ENCODE peak calls at places on chromosomes 6 and 20, in four cellular contexts. X, E, D and P are unnamed samples.
A peak's percentile ranks its signal among the peaks of the same experiment; 100 is the strongest.

GRCh38 chr20:50285376-50286173 is 94.9 kb downstream of the CEBPB start:
- DNase-seq in D (peak; percentile 84), E (no peak), X (peak; percentile 44), P (no peak)

GRCh38 chr6:14062345-14063029 is 55.1 kb upstream of the CD83 start:
- DNase-seq in E (no peak), X (no peak), D (no peak), P (no peak)

GRCh38 chr6:108760158-108761050 is 87.8 kb upstream of the ARMC2 start:
- DNase-seq in X (no peak), E (no peak), D (no peak), P (no peak)

GRCh38 chr20:45993197-45993951 is 15.3 kb upstream of the MMP9 start:
- DNase-seq in D (no peak), X (no peak), E (no peak), P (no peak)

GRCh38 chr6:170093276-170093657 is 197.6 kb downstream of the DLL1 start:
- DNase-seq in D (peak; percentile 50), E (no peak), X (no peak), P (no peak)

GRCh38 chr6:82396964-82397761 is 33.5 kb downstream of the TPBG start:
- DNase-seq in X (no peak), D (no peak), E (no peak), P (no peak)

GRCh38 chr6:165660881-165661415 is 2.1 kb downstream of the PDE10A start:
- DNase-seq in E (no peak), D (no peak), X (no peak), P (no peak)

GRCh38 chr20:37651932-37652331 is 41.9 kb upstream of the CTNNBL1 start:
- DNase-seq in E (peak; percentile 35), X (peak; percentile 44), D (no peak), P (peak; percentile 65)

GRCh38 chr20:63051911-63052310 is 45.1 kb upstream of the BHLHE23 start:
- DNase-seq in D (no peak), X (no peak), E (peak; percentile 4), P (no peak)

GRCh38 chr6:95325858-95326257 is 251.5 kb upstream of the MANEA start:
- DNase-seq in X (no peak), E (no peak), D (no peak), P (no peak)

GRCh38 chr6:146785001-146785585 is 186.3 kb downstream of the ADGB start:
- DNase-seq in X (peak; percentile 58), E (no peak), D (no peak), P (no peak)

GRCh38 chr6:17730078-17730704 is 23.5 kb upstream of the NUP153 start:
- DNase-seq in X (no peak), E (no peak), D (no peak), P (no peak)

GRCh38 chr20:49657118-49657901 is 56.4 kb downstream of the B4GALT5 start:
- DNase-seq in D (no peak), E (no peak), X (no peak), P (no peak)

GRCh38 chr20:19976595-19977372 is 40.4 kb upstream of the NAA20 start:
- DNase-seq in E (peak; percentile 57), X (no peak), D (peak; percentile 87), P (peak; percentile 66)

GRCh38 chr6:15254074-15254975 is 8.5 kb downstream of the JARID2 start:
- DNase-seq in E (no peak), X (peak; percentile 90), D (no peak), P (no peak)

GRCh38 chr6:17663203-17663602 is 43.5 kb downstream of the NUP153 start:
- DNase-seq in E (no peak), X (no peak), D (no peak), P (no peak)

GRCh38 chr6:90083891-90084290 is 189.6 kb downstream of the GJA10 start:
- DNase-seq in D (no peak), E (no peak), X (peak; percentile 63), P (no peak)

GRCh38 chr20:25676164-25676809 is 20.4 kb downstream of the ZNF337 start:
- DNase-seq in X (no peak), E (no peak), D (no peak), P (no peak)

GRCh38 chr6:90294989-90295853 is 1.4 kb downstream of the BACH2 start:
- DNase-seq in X (peak; percentile 70), D (peak; percentile 67), E (peak; percentile 48), P (peak; percentile 81)

GRCh38 chr6:41167173-41167963 is 4.5 kb upstream of the TREM2 start:
- DNase-seq in E (no peak), X (no peak), D (no peak), P (no peak)

GRCh38 chr6:134331255-134331654 is 13.3 kb upstream of the SGK1 start:
- DNase-seq in E (no peak), D (no peak), X (no peak), P (no peak)

GRCh38 chr6:136524936-136525413 is 25.2 kb downstream of the MAP7 start:
- DNase-seq in X (no peak), E (no peak), D (no peak), P (no peak)

GRCh38 chr20:20321134-20321533 is 46.8 kb upstream of the INSM1 start:
- DNase-seq in X (no peak), D (no peak), E (no peak), P (no peak)

GRCh38 chr20:63125581-63125892 is 90.4 kb downstream of the YTHDF1 start:
- DNase-seq in D (no peak), E (no peak), X (no peak), P (no peak)

GRCh38 chr6:133415262-133415661 is 174.1 kb downstream of the EYA4 start:
- DNase-seq in D (no peak), X (no peak), E (no peak), P (no peak)

GRCh38 chr6:166512567-166512966 is 73.9 kb downstream of the RAMACL start:
- DNase-seq in X (peak; percentile 40), D (peak; percentile 49), E (no peak), P (no peak)

GRCh38 chr6:46501136-46502089 is 10.2 kb upstream of the RCAN2 start:
- DNase-seq in D (no peak), X (no peak), E (no peak), P (no peak)

GRCh38 chr6:30763618-30764489 is 19.5 kb upstream of the IER3 start:
- DNase-seq in X (no peak), E (no peak), D (no peak), P (no peak)

GRCh38 chr6:12232821-12233220 is 57.3 kb upstream of the EDN1 start:
- DNase-seq in X (no peak), E (no peak), D (no peak), P (no peak)

GRCh38 chr20:58985656-58986055 is 4.6 kb downstream of the NELFCD start:
- DNase-seq in X (no peak), E (no peak), D (peak; percentile 64), P (no peak)

GRCh38 chr20:60249436-60249835 is 291.2 kb downstream of the CDH26 start:
- DNase-seq in E (no peak), D (no peak), X (no peak), P (no peak)

GRCh38 chr6:39934060-39934757 is at the start of gene MOCS1:
- DNase-seq in X (no peak), E (peak; percentile 91), D (peak; percentile 94), P (peak; percentile 94)

GRCh38 chr20:46213946-46214830 is 94.1 kb downstream of the CDH22 start:
- DNase-seq in X (no peak), D (peak; percentile 70), E (no peak), P (peak; percentile 86)

GRCh38 chr6:30206799-30207618 is 6.2 kb downstream of the TRIM26 start:
- DNase-seq in E (no peak), X (peak; percentile 20), D (no peak), P (no peak)

GRCh38 chr6:160379464-160379863 is 31.3 kb downstream of the SLC22A3 start:
- DNase-seq in X (no peak), E (no peak), D (no peak), P (no peak)

GRCh38 chr6:119720160-119720559 is 370.6 kb upstream of the MAN1A1 start:
- DNase-seq in X (peak; percentile 41), D (no peak), E (no peak), P (no peak)

GRCh38 chr6:157534134-157534871 is 153.3 kb downstream of the ZDHHC14 start:
- DNase-seq in X (no peak), E (no peak), D (no peak), P (no peak)

GRCh38 chr6:157532963-157533362 is 152.0 kb downstream of the ZDHHC14 start:
- DNase-seq in E (no peak), D (no peak), X (no peak), P (no peak)

GRCh38 chr6:157531986-157532365 is 151.0 kb downstream of the ZDHHC14 start:
- DNase-seq in X (no peak), E (no peak), D (no peak), P (no peak)

GRCh38 chr6:157534991-157535353 is 154.0 kb downstream of the ZDHHC14 start:
- DNase-seq in X (no peak), E (no peak), D (no peak), P (no peak)

DNA sequence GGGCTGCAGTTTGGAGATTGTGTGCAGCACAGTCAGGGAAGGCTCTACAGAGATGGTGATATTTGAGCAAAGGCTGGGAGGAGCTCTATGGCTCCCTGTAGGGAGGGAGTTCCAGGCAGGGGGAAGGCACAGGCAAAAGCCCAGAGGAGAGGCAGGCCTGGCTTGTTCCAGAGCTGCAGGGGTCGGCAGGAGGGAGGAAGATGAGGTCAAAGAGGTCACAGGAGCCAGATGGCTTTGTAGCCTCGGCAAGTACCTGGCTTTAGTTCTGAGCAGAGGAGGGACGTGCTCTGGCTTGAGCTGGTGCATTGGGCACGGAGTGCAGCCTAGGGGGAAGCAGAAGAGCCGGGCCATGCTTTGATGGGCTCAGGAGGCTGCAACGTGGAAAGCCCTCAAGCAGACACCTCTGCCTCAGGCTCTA is 152.4 kb downstream of the ZDHHC14 start:
- DNase-seq in D (no peak), X (no peak), E (no peak), P (no peak)
- H3K4me1 ChIP-seq in D (peaks cover 13% of the 10 kb centered on the region), X (peaks cover 9% of the 10 kb centered on the region), E (peaks cover 3% of the 10 kb centered on the region), P (peaks cover 70% of the 10 kb centered on the region)

GRCh38 chr20:55947701-55948100 is 57.6 kb downstream of the CBLN4 start:
- DNase-seq in D (no peak), E (no peak), X (no peak), P (no peak)
- H3K9me3 ChIP-seq in D (no peaks in the 10 kb centered on the region), E (no peaks in the 10 kb centered on the region), X (no peaks in the 10 kb centered on the region), P (no peaks in the 10 kb centered on the region)

GRCh38 chr20:18778993-18779392 is 34.6 kb upstream of the SCP2D1 start:
- DNase-seq in D (no peak), E (no peak), X (no peak), P (no peak)
- TF ChIP-seq CTCF in D (no peak), E (no peak), X (no peak), P (no peak)

GRCh38 chr6:154768280-154768679 is 35.1 kb downstream of the SCAF8 start:
- DNase-seq in E (no peak), D (no peak), X (no peak), P (no peak)
- H3K4me1 ChIP-seq in E (peaks cover 51% of the 10 kb centered on the region), D (peaks cover 16% of the 10 kb centered on the region), X (peaks cover 5% of the 10 kb centered on the region), P (peaks cover 63% of the 10 kb centered on the region)

GRCh38 chr6:167668019-167668753 is 158.5 kb upstream of the AFDN start:
- DNase-seq in D (no peak), X (no peak), E (no peak), P (peak; percentile 72)

GRCh38 chr6:167669553-167669849 is 157.2 kb upstream of the AFDN start:
- DNase-seq in E (no peak), X (no peak), D (no peak), P (no peak)

GRCh38 chr6:167668754-167669552 is 157.8 kb upstream of the AFDN start:
- DNase-seq in D (no peak), E (no peak), X (no peak), P (no peak)

GRCh38 chr6:167670938-167671338 is 155.8 kb upstream of the AFDN start:
- DNase-seq in D (no peak), X (no peak), E (no peak), P (no peak)

GRCh38 chr6:167669870-167670802 is 156.6 kb upstream of the AFDN start:
- DNase-seq in D (no peak), X (no peak), E (peak; percentile 41), P (no peak)
- H3K9me3 ChIP-seq in D (no peaks in the 10 kb centered on the region), X (no peaks in the 10 kb centered on the region), E (no peaks in the 10 kb centered on the region), P (no peaks in the 10 kb centered on the region)